ENCODE peak calls at places on chromosomes 2 and 18, in five cellular contexts. S is naive thymus-derived CD4-positive, alpha-beta T cell; R is heart right ventricle; P is endothelial cell of umbilical vein; T is A549. F is an unnamed sample.

GRCh38 chr2:8652774-8653426 is 29.0 kb upstream of the ID2 start:
- DNase-seq in S (no peak), R (no peak), P (no peak), T (no peak), F (no peak)

GRCh38 chr2:241279828-241280227 is 35.6 kb downstream of the HDLBP start:
- DNase-seq in S (no peak), R (no peak), P (no peak), T (no peak), F (no peak)

GRCh38 chr18:46423226-46423805 is 233.7 kb downstream of the LOXHD1 start:
- DNase-seq in S (no peak), R (no peak), P (no peak), T (no peak), F (no peak)

GRCh38 chr2:132669854-132670103 is 226 bp downstream of the LYPD1 start:
- DNase-seq in S (no peak), R (no peak), P (no peak), T (peak; percentile 9), F (no peak)

GRCh38 chr2:144493027-144493809 is 26.7 kb downstream of the ZEB2 start:
- DNase-seq in S (no peak), R (no peak), P (no peak), T (no peak), F (no peak)

GRCh38 chr2:216274194-216274593 is 98.1 kb downstream of the MARCHF4 start:
- DNase-seq in S (no peak), R (no peak), P (no peak), T (no peak), F (no peak)

GRCh38 chr2:161245671-161246070 is 62.6 kb upstream of the PSMD14 start:
- DNase-seq in S (no peak), R (no peak), P (no peak), T (no peak), F (no peak)

GRCh38 chr18:3526421-3527354 is 76.7 kb downstream of the TGIF1 start:
- DNase-seq in S (no peak), R (no peak), P (no peak), T (no peak), F (no peak)

GRCh38 chr2:128752691-128753263 is 434.1 kb upstream of the HS6ST1 start:
- DNase-seq in S (no peak), R (no peak), P (no peak), T (no peak), F (no peak)

GRCh38 chr18:80251700-80252099 is 4.4 kb upstream of the PARD6G start:
- DNase-seq in S (no peak), R (no peak), P (no peak), T (no peak), F (no peak)

GRCh38 chr2:75523313-75524275 is 37.1 kb downstream of the EVA1A start:
- DNase-seq in S (no peak), R (no peak), P (peak; percentile 31), T (peak; percentile 54), F (no peak)

GRCh38 chr2:88281302-88282217 is 111.4 kb downstream of the THNSL2 start:
- DNase-seq in S (no peak), R (no peak), P (no peak), T (no peak), F (no peak)

GRCh38 chr2:74343316-74343715 is at the start of gene SLC4A5:
- DNase-seq in S (no peak), R (no peak), P (no peak), T (no peak), F (no peak)

GRCh38 chr2:169711751-169712509 is 17.7 kb downstream of the PHOSPHO2 start:
- DNase-seq in S (no peak), R (no peak), P (peak; percentile 94), T (no peak), F (no peak)

GRCh38 chr2:183195998-183196409 is 71.8 kb downstream of the NUP35 start:
- DNase-seq in S (no peak), R (no peak), P (no peak), T (no peak), F (no peak)

GRCh38 chr2:63465633-63466032 is 122.6 kb downstream of the WDPCP start:
- DNase-seq in S (no peak), R (no peak), P (no peak), T (no peak), F (no peak)

GRCh38 chr2:203586696-203587095 is 51.6 kb upstream of the RAPH1 start:
- DNase-seq in S (no peak), R (no peak), P (no peak), T (no peak), F (no peak)

GRCh38 chr18:23231340-23232021 is 96.2 kb downstream of the CABLES1 start:
- DNase-seq in S (peak; percentile 70), R (peak; percentile 77), P (peak; percentile 97), T (no peak), F (peak; percentile 88)

GRCh38 chr2:150292807-150293206 is 194.7 kb downstream of the RND3 start:
- DNase-seq in S (no peak), R (no peak), P (no peak), T (no peak), F (no peak)

GRCh38 chr2:151063271-151063670 is 198.4 kb downstream of the RBM43 start:
- DNase-seq in S (no peak), R (no peak), P (peak; percentile 62), T (no peak), F (no peak)

GRCh38 chr2:18825856-18826255 is 236.5 kb upstream of the NT5C1B start:
- DNase-seq in S (no peak), R (no peak), P (no peak), T (no peak), F (no peak)

GRCh38 chr2:42810971-42811865 is 18.8 kb upstream of the HAAO start:
- DNase-seq in S (no peak), R (peak; percentile 54), P (peak; percentile 66), T (peak; percentile 32), F (peak; percentile 51)

GRCh38 chr2:17373736-17374135 is 144.5 kb downstream of the RAD51AP2 start:
- DNase-seq in S (no peak), R (no peak), P (no peak), T (no peak), F (no peak)

GRCh38 chr18:23238152-23238531 is 102.9 kb downstream of the CABLES1 start:
- DNase-seq in S (no peak), R (peak; percentile 51), P (peak; percentile 71), T (no peak), F (no peak)

GRCh38 chr2:213104089-213104902 is 47.1 kb downstream of the IKZF2 start:
- DNase-seq in S (no peak), R (no peak), P (no peak), T (no peak), F (no peak)

GRCh38 chr18:21593540-21594257 is 6.8 kb downstream of the ESCO1 start:
- DNase-seq in S (no peak), R (no peak), P (no peak), T (no peak), F (peak; percentile 33)

GRCh38 chr2:206969192-206969591 is 29.9 kb downstream of the CPO start:
- DNase-seq in S (no peak), R (no peak), P (no peak), T (no peak), F (no peak)

GRCh38 chr2:221673248-221673647 is 101.1 kb upstream of the EPHA4 start:
- DNase-seq in S (no peak), R (no peak), P (no peak), T (no peak), F (no peak)

GRCh38 chr18:43125471-43125870 is 10.0 kb upstream of the RIT2 start:
- DNase-seq in S (no peak), R (no peak), P (no peak), T (no peak), F (no peak)

GRCh38 chr18:77822552-77823138 is 573.0 kb downstream of the GALR1 start:
- DNase-seq in S (no peak), R (no peak), P (no peak), T (no peak), F (no peak)

GRCh38 chr2:8571792-8572499 is 109.9 kb upstream of the ID2 start:
- DNase-seq in S (no peak), R (no peak), P (no peak), T (no peak), F (no peak)

DNA sequence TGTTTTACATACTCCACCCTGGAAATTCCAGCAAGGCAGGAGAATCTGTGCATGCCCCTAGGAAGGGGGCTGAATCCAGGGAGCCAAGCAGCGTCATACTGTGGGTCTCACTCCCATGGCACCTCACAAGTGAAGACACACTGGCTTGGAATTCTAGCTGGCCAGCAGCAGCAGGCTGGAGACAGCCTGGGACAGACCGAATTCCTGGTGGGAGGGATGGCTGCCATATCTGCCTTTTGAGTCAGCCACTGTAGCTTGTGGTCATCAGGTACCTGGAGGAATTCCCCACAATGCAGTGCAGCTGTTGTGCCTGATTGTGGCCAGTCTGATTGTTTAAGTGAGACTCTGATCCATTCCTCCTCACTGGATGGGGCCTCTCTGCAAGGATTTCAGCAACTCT is 1817.3 kb downstream of the SUCLG1 start:
- DNase-seq in S (no peak), R (no peak), P (no peak), T (no peak), F (no peak)
- H3K9me3 ChIP-seq in S (no peaks in the 10 kb centered on the region), R (peaks cover 3% of the 10 kb centered on the region), P (no peaks in the 10 kb centered on the region), T (peaks cover 20% of the 10 kb centered on the region), F (no peaks in the 10 kb centered on the region)

GRCh38 chr2:20563833-20564232 is 87.1 kb downstream of the HS1BP3 start:
- DNase-seq in S (no peak), R (no peak), P (peak; percentile 38), T (no peak), F (no peak)

GRCh38 chr2:20565101-20565622 is 85.7 kb downstream of the HS1BP3 start:
- DNase-seq in S (no peak), R (no peak), P (no peak), T (no peak), F (no peak)

GRCh38 chr2:20562540-20563225 is 88.2 kb downstream of the HS1BP3 start:
- DNase-seq in S (no peak), R (no peak), P (no peak), T (no peak), F (no peak)

GRCh38 chr2:20561703-20562454 is 89.0 kb downstream of the HS1BP3 start:
- DNase-seq in S (no peak), R (no peak), P (peak; percentile 58), T (no peak), F (no peak)

GRCh38 chr2:20563251-20563650 is 87.6 kb downstream of the HS1BP3 start:
- DNase-seq in S (no peak), R (no peak), P (no peak), T (no peak), F (no peak)
- H3K4me1 ChIP-seq in S (no peaks in the 10 kb centered on the region), R (peaks cover 32% of the 10 kb centered on the region), P (peaks cover 26% of the 10 kb centered on the region), T (no peaks in the 10 kb centered on the region), F (no peaks in the 10 kb centered on the region)

GRCh38 chr18:55243255-55243654 is 284.0 kb upstream of the CCDC68 start:
- DNase-seq in S (no peak), R (no peak), P (no peak), T (no peak), F (no peak)
- H3K27ac ChIP-seq in S (no peak overlapping the region), R (peak overlapping the region; percentile 75), P (no peak overlapping the region), T (no peak overlapping the region), F (no peak overlapping the region)

GRCh38 chr2:124689348-124689747 is 664.3 kb downstream of the CNTNAP5 start:
- DNase-seq in S (no peak), R (no peak), P (no peak), T (no peak), F (no peak)

GRCh38 chr2:124693156-124693555 is 668.1 kb downstream of the CNTNAP5 start:
- DNase-seq in S (no peak), R (no peak), P (no peak), T (no peak), F (no peak)

GRCh38 chr2:124692707-124693106 is 667.6 kb downstream of the CNTNAP5 start:
- DNase-seq in S (no peak), R (peak; percentile 7), P (no peak), T (no peak), F (no peak)
- H3K9me3 ChIP-seq in S (no peaks in the 10 kb centered on the region), R (peaks cover 11% of the 10 kb centered on the region), P (peaks cover 4% of the 10 kb centered on the region), T (peaks cover 5% of the 10 kb centered on the region), F (peaks cover 3% of the 10 kb centered on the region)

GRCh38 chr2:27708257-27708654 is 44.6 kb downstream of the SLC4A1AP start:
- DNase-seq in S (no peak), R (no peak), P (no peak), T (no peak), F (no peak)
- H3K4me1 ChIP-seq in S (no peaks in the 10 kb centered on the region), R (peaks cover 52% of the 10 kb centered on the region), P (peaks cover 17% of the 10 kb centered on the region), T (peaks cover 91% of the 10 kb centered on the region), F (peaks cover 8% of the 10 kb centered on the region)